ENCODE peak calls at places on chromosomes 12 and 14, in six cellular contexts. V is GM23248, C is HCT116, T is SK-N-SH, I is MM.1S, K is PC-3. G is an unnamed sample.

GRCh38 chr14:49659526-49660455 is 24.7 kb upstream of the DNAAF2 start:
- DNase-seq in V (no peak), C (no peak), I (no peak), K (peak), T (no peak), G (no peak)

GRCh38 chr14:67317822-67318221 is 41.8 kb downstream of the ATP6V1D start:
- DNase-seq in I (no peak), C (no peak), K (peak), T (no peak), V (no peak), G (no peak)

GRCh38 chr14:52267501-52268190 is at the start of gene PTGDR:
- DNase-seq in T (peak), K (no peak), C (no peak), I (no peak), V (peak), G (peak)

GRCh38 chr14:39576726-39577125 is 144.5 kb upstream of the FBXO33 start:
- DNase-seq in C (no peak), I (no peak), T (no peak), V (peak), K (peak), G (no peak)

GRCh38 chr12:64635356-64635998 is 25.2 kb downstream of the RASSF3 start:
- DNase-seq in T (peak), K (no peak), C (no peak), V (no peak), I (no peak), G (no peak)

GRCh38 chr14:50225067-50225973 is 6.1 kb downstream of the SOS2 start:
- DNase-seq in C (no peak), I (no peak), V (peak), T (peak), K (peak), G (no peak)

GRCh38 chr12:116053479-116054195 is 223.9 kb downstream of the MED13L start:
- DNase-seq in C (no peak), V (peak), T (no peak), K (peak), I (no peak), G (no peak)

GRCh38 chr12:2682301-2683282 is 112.2 kb upstream of the FKBP4 start:
- DNase-seq in C (peak), I (peak), T (peak), V (peak), K (peak), G (peak)

GRCh38 chr12:49198431-49199155 is 9.7 kb upstream of the TUBA1A start:
- DNase-seq in K (peak), V (peak), T (peak), I (no peak), C (no peak), G (peak)

GRCh38 chr14:60630129-60630528 is 19.1 kb downstream of the SIX1 start:
- DNase-seq in V (no peak), I (no peak), K (no peak), T (no peak), C (no peak), G (no peak)

GRCh38 chr12:78181544-78182162 is 351.0 kb downstream of the NAV3 start:
- DNase-seq in K (peak), T (peak), C (no peak), V (peak), I (peak), G (peak)

GRCh38 chr12:94714378-94714777 is 64.0 kb upstream of the TMCC3 start:
- DNase-seq in I (peak), T (no peak), V (peak), K (peak), C (no peak), G (no peak)

GRCh38 chr12:112218150-112218549 is 92.8 kb downstream of the TRAFD1 start:
- DNase-seq in I (no peak), K (no peak), C (no peak), T (no peak), V (peak), G (no peak)

GRCh38 chr14:55955175-55955574 is 163.0 kb upstream of the PELI2 start:
- DNase-seq in I (no peak), K (peak), T (no peak), C (no peak), V (no peak), G (no peak)

GRCh38 chr12:5438671-5439200 is 6.8 kb downstream of the NTF3 start:
- DNase-seq in C (no peak), I (no peak), T (no peak), K (no peak), V (peak), G (no peak)

GRCh38 chr14:99644723-99645544 is at the start of gene HHIPL1:
- DNase-seq in V (peak), I (no peak), C (no peak), T (peak), K (peak), G (peak)

GRCh38 chr12:89529738-89530137 is 3.9 kb upstream of the POC1B start:
- DNase-seq in K (peak), V (peak), T (peak), I (peak), C (no peak), G (peak)

GRCh38 chr12:122951406-122951805 is 14.9 kb downstream of the ABCB9 start:
- DNase-seq in I (no peak), K (peak), T (no peak), C (peak), V (peak), G (no peak)

GRCh38 chr12:3325736-3326135 is 165.3 kb upstream of the PRMT8 start:
- DNase-seq in V (no peak), I (no peak), C (no peak), K (no peak), T (no peak), G (no peak)

GRCh38 chr12:50024804-50025186 is 499 bp downstream of the RACGAP1 start:
- DNase-seq in V (peak), T (no peak), C (no peak), I (peak), K (no peak), G (no peak)

GRCh38 chr12:53569174-53569557 is 57.0 kb downstream of the ATF7 start:
- DNase-seq in T (no peak), V (peak), C (no peak), I (no peak), K (peak), G (no peak)

GRCh38 chr12:109188108-109188712 is 71.8 kb downstream of the ACACB start:
- DNase-seq in K (no peak), V (no peak), I (no peak), C (no peak), T (no peak), G (no peak)

GRCh38 chr14:55136868-55137785 is 8.1 kb downstream of the LGALS3 start:
- DNase-seq in V (peak), I (no peak), K (no peak), T (peak), C (no peak), G (no peak)

GRCh38 chr12:131318045-131318685 is 364.5 kb downstream of the ADGRD1 start:
- DNase-seq in T (no peak), I (no peak), C (no peak), V (no peak), K (no peak), G (no peak)

GRCh38 chr14:69268763-69269162 is 8.8 kb downstream of the GALNT16 start:
- DNase-seq in T (no peak), K (peak), V (peak), C (no peak), I (no peak), G (no peak)

GRCh38 chr14:31745741-31746140 is 184.5 kb downstream of the NUBPL start:
- DNase-seq in K (no peak), T (no peak), V (no peak), I (no peak), C (no peak), G (no peak)

GRCh38 chr12:76057316-76057715 is 25.7 kb upstream of the PHLDA1 start:
- DNase-seq in V (no peak), C (no peak), T (no peak), K (no peak), I (no peak), G (no peak)

GRCh38 chr12:115941362-115941761 is 336.1 kb downstream of the MED13L start:
- DNase-seq in C (no peak), I (no peak), V (peak), T (no peak), K (peak), G (no peak)

GRCh38 chr14:101506921-101507300 is 54.4 kb upstream of the DIO3 start:
- DNase-seq in T (no peak), K (no peak), V (no peak), I (no peak), C (no peak), G (no peak)

GRCh38 chr14:87992349-87992719 is 648 bp downstream of the GALC start:
- DNase-seq in T (no peak), I (no peak), V (peak), C (no peak), K (no peak), G (peak)
- H3K9ac ChIP-seq in T (peak), I (no peak), V (peak), C (no peak), K (no peak), G (peak)

GRCh38 chr14:103418508-103418818 is 33.2 kb downstream of the MARK3 start:
- DNase-seq in T (no peak), K (no peak), C (no peak), I (peak), V (peak), G (no peak)
- TF ChIP-seq EZH2phosphoT487 in T (no peak), K (no peak), C (no peak), I (no peak), V (no peak), G (no peak)

GRCh38 chr14:62006116-62006737 is 244.0 kb downstream of the SNAPC1 start:
- DNase-seq in K (no peak), V (peak), C (no peak), I (no peak), T (no peak), G (no peak)

GRCh38 chr14:62001988-62002387 is 239.8 kb downstream of the SNAPC1 start:
- DNase-seq in K (peak), V (no peak), C (no peak), T (no peak), I (no peak), G (no peak)

GRCh38 chr14:62003701-62004100 is 241.5 kb downstream of the SNAPC1 start:
- DNase-seq in T (no peak), K (peak), V (no peak), I (no peak), C (no peak), G (no peak)

GRCh38 chr14:61997146-61997545 is 234.9 kb downstream of the SNAPC1 start:
- DNase-seq in V (no peak), K (peak), I (no peak), T (no peak), C (no peak), G (no peak)

GRCh38 chr14:62002636-62003035 is 240.4 kb downstream of the SNAPC1 start:
- DNase-seq in K (peak), I (no peak), C (no peak), V (peak), T (no peak), G (no peak)
- H3K4me3 ChIP-seq in K (peak), I (no peak), C (no peak), V (no peak), T (no peak), G (no peak)

DNA sequence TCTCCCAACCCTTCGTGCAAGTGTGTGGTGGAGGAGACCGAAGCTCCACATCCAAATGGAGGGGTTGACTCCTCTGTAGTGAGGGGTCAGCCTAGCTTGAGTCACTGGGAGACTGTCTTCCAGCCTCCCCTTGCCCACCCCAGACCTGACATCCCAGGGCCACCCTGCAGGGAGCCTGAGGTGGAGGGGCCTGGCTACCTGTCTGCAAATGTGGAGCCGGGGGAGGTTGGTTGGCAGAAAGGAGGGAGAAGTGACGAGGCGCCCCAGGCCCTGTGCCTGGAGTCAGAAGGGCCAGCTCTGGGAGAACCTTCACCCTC is 37.5 kb downstream of the NFKBIA start:
- DNase-seq in C (no peak), T (no peak), V (no peak), I (no peak), K (no peak), G (no peak)
- H3K9ac ChIP-seq in C (no peak), T (no peak), V (no peak), I (no peak), K (no peak), G (no peak)

GRCh38 chr12:113633678-113634332 is 162.1 kb upstream of the LHX5 start:
- DNase-seq in I (no peak), T (no peak), K (no peak), V (no peak), C (no peak), G (no peak)
- TF ChIP-seq EZH2phosphoT487 in I (no peak), T (no peak), K (no peak), V (no peak), C (no peak), G (no peak)